ENCODE peak calls at places on chromosomes 16 and 17, in four cellular contexts. B, T, R and K are unnamed samples.

GRCh38 chr16:64469906-64470702 is 651.8 kb downstream of the CDH11 start:
- DNase-seq in B (no peak), T (no peak), R (no peak), K (peak; percentile 64)

GRCh38 chr17:18041776-18042175 is 2.6 kb downstream of the GID4 start:
- DNase-seq in T (no peak), R (no peak), B (no peak), K (peak; percentile 24)

GRCh38 chr17:19460695-19461094 is 49.7 kb downstream of the RNF112 start:
- DNase-seq in R (peak; percentile 69), T (no peak), B (no peak), K (no peak)

GRCh38 chr16:67529639-67530012 is 997 bp downstream of the RIPOR1 start:
- DNase-seq in B (no peak), T (no peak), R (no peak), K (no peak)

GRCh38 chr16:47392114-47392513 is 68.7 kb downstream of the ITFG1 start:
- DNase-seq in R (no peak), T (peak; percentile 53), B (no peak), K (no peak)

GRCh38 chr17:34990921-34991365 is 10.6 kb downstream of the LIG3 start:
- DNase-seq in B (no peak), R (no peak), T (no peak), K (no peak)

GRCh38 chr16:64629622-64630021 is 492.2 kb downstream of the CDH11 start:
- DNase-seq in T (no peak), B (no peak), R (no peak), K (peak; percentile 32)

GRCh38 chr17:31900877-31901276 is 631 bp downstream of the UTP6 start:
- DNase-seq in B (no peak), T (peak; percentile 16), R (no peak), K (peak; percentile 23)

GRCh38 chr17:6392609-6393367 is 42.1 kb downstream of the AIPL1 start:
- DNase-seq in B (no peak), R (no peak), T (peak; percentile 94), K (no peak)

GRCh38 chr16:51418258-51418657 is 267.2 kb upstream of the SALL1 start:
- DNase-seq in B (no peak), R (no peak), T (no peak), K (no peak)

GRCh38 chr17:81429813-81430510 is 34.7 kb downstream of the BAHCC1 start:
- DNase-seq in R (peak; percentile 43), T (no peak), B (no peak), K (no peak)

GRCh38 chr16:21603920-21604319 is 4.5 kb downstream of the METTL9 start:
- DNase-seq in R (no peak), T (peak; percentile 54), B (no peak), K (no peak)

GRCh38 chr17:55549140-55549539 is 37.9 kb upstream of the SMIM36 start:
- DNase-seq in T (peak; percentile 33), R (no peak), B (no peak), K (no peak)

GRCh38 chr17:1629647-1630310 is 1.1 kb upstream of the SLC43A2 start:
- DNase-seq in B (no peak), T (no peak), R (peak; percentile 31), K (peak; percentile 39)

GRCh38 chr17:66426397-66427033 is 124.1 kb downstream of the PRKCA start:
- DNase-seq in T (peak; percentile 66), R (no peak), B (no peak), K (peak; percentile 13)

GRCh38 chr16:12245923-12246290 is 269.4 kb downstream of the SNX29 start:
- DNase-seq in T (no peak), B (no peak), R (no peak), K (no peak)

GRCh38 chr17:17780941-17781590 is 55.7 kb downstream of the SREBF1 start:
- DNase-seq in B (no peak), T (no peak), R (peak; percentile 41), K (peak; percentile 51)

GRCh38 chr16:66459878-66460277 is 32.8 kb downstream of the BEAN1 start:
- DNase-seq in B (no peak), R (no peak), T (no peak), K (no peak)

GRCh38 chr17:17959520-17960361 is 12.5 kb downstream of the TOM1L2 start:
- DNase-seq in B (no peak), T (no peak), R (no peak), K (no peak)

GRCh38 chr17:76867578-76868175 is 527 bp upstream of the MGAT5B start:
- DNase-seq in R (peak; percentile 62), B (no peak), T (no peak), K (no peak)

GRCh38 chr17:26809033-26809432 is 484.9 kb upstream of the WSB1 start:
- DNase-seq in R (no peak), B (no peak), T (no peak), K (peak; percentile 10)

GRCh38 chr17:30232822-30233427 is 2.6 kb downstream of the SLC6A4 start:
- DNase-seq in R (no peak), B (no peak), T (no peak), K (no peak)

GRCh38 chr17:42329025-42329976 is 41.0 kb downstream of the STAT5A start:
- DNase-seq in B (no peak), T (no peak), R (no peak), K (peak; percentile 88)

GRCh38 chr16:67967956-67968439 is 439 bp downstream of the SLC12A4 start:
- DNase-seq in B (no peak), R (no peak), T (no peak), K (peak; percentile 15)

GRCh38 chr17:48385303-48385702 is 44.7 kb downstream of the SKAP1 start:
- DNase-seq in R (no peak), B (no peak), T (no peak), K (no peak)

GRCh38 chr17:5122586-5123342 is 6.9 kb downstream of the USP6 start:
- DNase-seq in T (no peak), B (no peak), R (peak; percentile 21), K (no peak)

GRCh38 chr17:31687505-31688126 is 171.4 kb downstream of the COPRS start:
- DNase-seq in R (no peak), B (no peak), T (no peak), K (no peak)

GRCh38 chr17:15083225-15083624 is 181.9 kb downstream of the PMP22 start:
- DNase-seq in T (no peak), B (no peak), R (no peak), K (no peak)

DNA sequence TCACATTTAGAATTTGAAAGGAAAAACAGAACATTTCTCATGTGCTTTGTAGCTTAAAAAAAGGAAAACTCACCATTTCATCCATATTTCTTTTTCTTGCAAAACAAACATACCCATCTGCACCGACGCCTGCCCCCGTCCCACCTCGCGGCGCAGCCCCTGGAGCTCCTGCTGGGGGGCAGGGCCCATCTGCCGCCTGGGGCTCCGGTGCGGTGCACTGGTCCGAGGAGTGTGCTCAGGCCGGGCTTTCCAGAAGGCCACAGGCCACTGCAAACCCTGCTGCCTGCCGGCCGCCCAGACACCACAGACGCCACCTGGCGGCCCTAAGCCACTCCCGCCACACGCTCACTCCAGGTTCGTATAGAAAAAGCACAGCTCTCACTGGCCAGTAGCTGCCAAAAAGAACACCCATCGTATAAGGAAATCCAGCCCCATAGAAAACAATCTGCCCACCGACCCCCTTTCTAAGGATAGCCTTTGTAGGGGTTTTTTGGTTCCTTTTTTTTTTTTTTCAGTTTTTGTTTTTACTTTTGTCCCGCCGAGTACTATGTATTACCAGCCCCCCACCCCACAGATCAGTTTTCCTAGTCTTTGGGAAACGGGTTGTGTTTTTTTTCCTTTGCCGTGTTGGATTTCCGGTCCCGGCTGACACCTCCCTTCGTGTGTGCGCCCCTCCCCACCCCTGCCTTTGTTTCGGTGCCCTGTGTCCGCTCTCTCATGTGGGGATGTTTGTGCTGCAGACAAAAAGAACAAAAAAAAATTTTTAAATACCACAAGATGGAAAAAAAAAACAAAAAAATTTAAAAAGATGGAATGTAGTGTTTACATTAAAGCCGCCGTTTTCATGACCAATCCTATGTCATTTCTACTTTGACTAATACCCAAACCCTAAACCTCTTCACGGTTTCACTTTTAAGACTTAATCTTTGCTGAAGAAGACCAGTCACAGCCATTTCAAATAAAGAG is 68.8 kb downstream of the AMFR start:
- DNase-seq in T (peak; percentile 84), R (peak; percentile 76), B (peak; percentile 22), K (peak; percentile 52)
- TF ChIP-seq CTCF in T (peak; percentile 97), R (peak; percentile 84), B (peak; percentile 76), K (peak; percentile 88)

GRCh38 chr17:64448665-64449512 is at the start of gene MILR1:
- DNase-seq in T (no peak), R (no peak), B (no peak), K (peak; percentile 30)
- H3K27ac ChIP-seq in T (no peak within 1 kb of the TSS), R (no peak within 1 kb of the TSS), B (peak within 1 kb of the TSS; percentile 83), K (no peak within 1 kb of the TSS)

DNA sequence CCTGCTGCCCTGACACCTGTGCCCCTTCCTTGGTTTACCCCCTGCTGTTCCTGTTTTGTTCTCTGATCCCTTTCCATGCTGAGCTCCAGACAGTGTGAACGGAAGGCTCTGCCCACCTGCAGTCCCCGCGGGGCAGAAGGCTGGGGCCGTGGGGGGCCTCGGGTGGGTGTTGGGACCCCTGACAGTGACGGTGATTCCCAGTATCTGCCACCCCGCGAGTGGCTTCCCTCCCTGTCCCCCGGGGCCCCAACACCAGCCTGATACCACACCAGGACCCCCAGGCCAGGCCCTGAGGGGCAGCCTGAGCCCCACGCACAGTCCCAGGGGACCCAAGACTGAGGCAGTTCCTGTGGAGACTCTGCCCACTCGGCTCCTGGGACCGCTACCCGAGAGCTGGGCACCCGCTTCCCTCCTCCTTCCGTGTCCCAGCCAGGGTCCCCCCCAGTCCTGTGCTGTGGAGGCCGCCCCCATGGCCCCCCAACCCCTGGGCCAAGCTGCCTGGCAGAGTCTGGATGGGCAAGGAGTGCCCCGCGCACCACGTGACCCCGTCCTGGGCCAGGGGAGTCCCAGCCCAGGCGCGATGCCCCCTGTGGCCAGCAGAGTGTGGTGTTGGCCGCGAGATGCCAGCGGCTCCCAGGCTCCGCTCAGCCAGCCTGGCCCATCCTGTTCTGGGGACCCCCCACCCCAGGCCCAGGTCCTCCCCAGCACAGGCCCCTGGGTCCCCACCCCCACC is 10.0 kb upstream of the C1QTNF8 start:
- DNase-seq in B (no peak), R (peak; percentile 71), T (peak; percentile 39), K (no peak)
- TF ChIP-seq CTCF in B (peak; percentile 65), R (peak; percentile 84), T (peak; percentile 95), K (peak; percentile 72)

DNA sequence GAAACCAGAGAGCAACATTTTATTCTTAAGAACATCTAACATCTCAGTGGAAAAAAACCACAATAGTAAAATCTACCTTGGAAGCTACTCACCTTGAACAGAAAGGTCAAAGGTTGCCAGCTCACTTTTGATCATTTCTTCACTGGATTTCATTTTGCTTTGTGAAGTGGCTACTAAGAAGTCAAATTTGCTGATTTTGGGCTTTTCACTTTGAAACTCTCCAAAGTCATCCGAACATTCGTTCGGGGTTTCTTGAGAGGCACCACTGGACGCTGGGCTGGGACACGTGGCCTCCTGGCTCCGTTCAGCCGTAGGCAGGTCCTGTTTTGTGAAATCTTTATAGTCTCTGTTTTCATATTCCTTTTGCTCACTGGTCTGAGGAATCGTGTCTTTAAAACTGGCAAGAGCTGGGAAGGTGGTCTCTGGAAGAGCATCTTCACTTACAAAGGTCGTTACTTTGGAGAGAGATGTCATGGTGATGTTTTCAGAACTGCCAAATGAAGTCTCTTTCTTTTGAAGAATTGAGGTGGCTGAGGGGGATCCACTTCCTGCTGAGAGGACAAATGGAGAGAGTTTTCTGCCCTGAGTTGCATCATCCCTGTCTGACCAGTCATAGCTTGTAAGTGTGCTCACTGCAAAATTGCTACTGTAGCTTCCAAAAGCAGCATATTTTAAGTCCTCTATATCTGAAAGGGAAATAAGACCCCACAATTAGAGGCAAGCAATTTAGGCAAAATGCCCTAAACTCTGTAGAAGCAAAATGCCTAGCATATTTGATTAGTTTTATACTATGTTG is 52.4 kb downstream of the DUSP14 start:
- DNase-seq in R (no peak), T (no peak), B (no peak), K (peak; percentile 35)
- H3K27ac ChIP-seq in R (no peak overlapping the region), T (no peak overlapping the region), B (no peak overlapping the region), K (no peak overlapping the region)